ENCODE peak calls at places on chromosomes 13 and 19, in five cellular contexts. One of them, this sample, is unnamed.
A peak's percentile ranks its signal among the peaks of the same experiment; 100 is the strongest.

GRCh38 chr19:49890349-49891311 is 6.1 kb downstream of the IL4I1 start:
- DNase-seq in CD4-positive, alpha-beta memory T cell: peak; percentile 67
- DNase-seq in LNCaP clone FGC: no peak
- DNase-seq in CD8-positive, alpha-beta T cell: peak; percentile 74
- DNase-seq in AG09309: no peak
- DNase-seq in this sample: no peak

GRCh38 chr19:46975918-46976782 is 43.5 kb upstream of the NPAS1 start:
- DNase-seq in AG09309: peak; percentile 99
- DNase-seq in CD4-positive, alpha-beta memory T cell: no peak
- DNase-seq in LNCaP clone FGC: peak; percentile 80
- DNase-seq in CD8-positive, alpha-beta T cell: no peak
- DNase-seq in this sample: no peak

GRCh38 chr19:6752257-6753177 is 13.0 kb downstream of the TRIP10 start:
- DNase-seq in AG09309: no peak
- DNase-seq in CD8-positive, alpha-beta T cell: no peak
- DNase-seq in LNCaP clone FGC: no peak
- DNase-seq in CD4-positive, alpha-beta memory T cell: no peak
- DNase-seq in this sample: no peak

GRCh38 chr13:73544175-73544574 is 485.4 kb downstream of the KLF5 start:
- DNase-seq in CD4-positive, alpha-beta memory T cell: no peak
- DNase-seq in CD8-positive, alpha-beta T cell: no peak
- DNase-seq in AG09309: no peak
- DNase-seq in LNCaP clone FGC: no peak
- DNase-seq in this sample: no peak

GRCh38 chr19:17830567-17831418 is 9.5 kb upstream of the INSL3 start:
- DNase-seq in CD4-positive, alpha-beta memory T cell: peak; percentile 27
- DNase-seq in LNCaP clone FGC: no peak
- DNase-seq in AG09309: no peak
- DNase-seq in CD8-positive, alpha-beta T cell: no peak
- DNase-seq in this sample: no peak

GRCh38 chr13:36530050-36530789 is 97.9 kb downstream of the CCNA1 start:
- DNase-seq in LNCaP clone FGC: peak; percentile 72
- DNase-seq in CD4-positive, alpha-beta memory T cell: no peak
- DNase-seq in AG09309: peak; percentile 16
- DNase-seq in CD8-positive, alpha-beta T cell: no peak
- DNase-seq in this sample: no peak

GRCh38 chr19:55368106-55368505 is 2.2 kb downstream of the IL11 start:
- DNase-seq in AG09309: no peak
- DNase-seq in CD8-positive, alpha-beta T cell: no peak
- DNase-seq in CD4-positive, alpha-beta memory T cell: no peak
- DNase-seq in LNCaP clone FGC: no peak
- DNase-seq in this sample: no peak

GRCh38 chr19:16191216-16191908 is 6.2 kb downstream of the FAM32A start:
- DNase-seq in LNCaP clone FGC: no peak
- DNase-seq in CD8-positive, alpha-beta T cell: no peak
- DNase-seq in AG09309: no peak
- DNase-seq in CD4-positive, alpha-beta memory T cell: no peak
- DNase-seq in this sample: no peak

GRCh38 chr13:40064723-40065122 is 409.3 kb downstream of the COG6 start:
- DNase-seq in CD8-positive, alpha-beta T cell: no peak
- DNase-seq in LNCaP clone FGC: no peak
- DNase-seq in CD4-positive, alpha-beta memory T cell: no peak
- DNase-seq in AG09309: peak; percentile 97
- DNase-seq in this sample: no peak

GRCh38 chr19:21474671-21475181 is 30.7 kb upstream of the ZNF429 start:
- DNase-seq in LNCaP clone FGC: no peak
- DNase-seq in CD4-positive, alpha-beta memory T cell: peak; percentile 69
- DNase-seq in AG09309: no peak
- DNase-seq in CD8-positive, alpha-beta T cell: peak; percentile 65
- DNase-seq in this sample: no peak

DNA sequence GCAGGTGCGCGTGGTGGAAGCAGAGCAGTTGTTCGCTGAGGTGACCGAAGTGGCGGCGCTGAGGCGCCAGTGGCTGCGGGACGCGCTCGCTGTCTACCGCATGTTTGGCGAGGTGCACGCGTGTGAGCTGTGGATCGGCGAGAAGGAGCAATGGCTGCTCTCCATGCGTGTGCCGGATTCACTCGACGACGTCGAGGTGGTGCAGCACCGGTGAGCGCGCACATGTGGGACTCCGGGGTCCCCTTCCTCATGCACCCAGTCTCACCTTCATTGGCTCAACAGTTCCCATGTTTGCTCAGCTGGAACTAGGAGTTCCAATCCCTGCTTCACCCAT is 46.5 kb downstream of the SPTBN4 start:
- DNase-seq in CD8-positive, alpha-beta T cell: no peak
- DNase-seq in LNCaP clone FGC: no peak
- DNase-seq in CD4-positive, alpha-beta memory T cell: no peak
- DNase-seq in AG09309: no peak
- DNase-seq in this sample: no peak
- H3K4me3 ChIP-seq in CD8-positive, alpha-beta T cell: no peak overlapping the region
- H3K4me3 ChIP-seq in LNCaP clone FGC: no peak overlapping the region
- H3K4me3 ChIP-seq in CD4-positive, alpha-beta memory T cell: no peak overlapping the region
- H3K4me3 ChIP-seq in AG09309: no peak overlapping the region
- H3K4me3 ChIP-seq in this sample: no peak overlapping the region

GRCh38 chr19:4636151-4636717 is 3.1 kb upstream of the TNFAIP8L1 start:
- DNase-seq in LNCaP clone FGC: no peak
- DNase-seq in CD4-positive, alpha-beta memory T cell: peak; percentile 78
- DNase-seq in CD8-positive, alpha-beta T cell: peak; percentile 89
- DNase-seq in AG09309: no peak
- DNase-seq in this sample: peak; percentile 32
- H3K4me3 ChIP-seq in LNCaP clone FGC: peak overlapping the region; percentile 42
- H3K4me3 ChIP-seq in CD4-positive, alpha-beta memory T cell: peak overlapping the region; percentile 29
- H3K4me3 ChIP-seq in CD8-positive, alpha-beta T cell: peak overlapping the region; percentile 82
- H3K4me3 ChIP-seq in AG09309: peak overlapping the region; percentile 49
- H3K4me3 ChIP-seq in this sample: peak overlapping the region; percentile 53

GRCh38 chr13:76009491-76009890 is 373.4 kb downstream of the LMO7 start:
- DNase-seq in CD8-positive, alpha-beta T cell: no peak
- DNase-seq in LNCaP clone FGC: no peak
- DNase-seq in CD4-positive, alpha-beta memory T cell: no peak
- DNase-seq in AG09309: no peak
- DNase-seq in this sample: no peak
- H3K4me3 ChIP-seq in CD8-positive, alpha-beta T cell: no peak overlapping the region
- H3K4me3 ChIP-seq in LNCaP clone FGC: no peak overlapping the region
- H3K4me3 ChIP-seq in CD4-positive, alpha-beta memory T cell: no peak overlapping the region
- H3K4me3 ChIP-seq in AG09309: no peak overlapping the region
- H3K4me3 ChIP-seq in this sample: no peak overlapping the region

GRCh38 chr13:45411631-45412030 is 6.5 kb downstream of the SLC25A30 start:
- DNase-seq in CD8-positive, alpha-beta T cell: no peak
- DNase-seq in LNCaP clone FGC: no peak
- DNase-seq in AG09309: no peak
- DNase-seq in CD4-positive, alpha-beta memory T cell: no peak
- DNase-seq in this sample: no peak
- H3K4me3 ChIP-seq in CD8-positive, alpha-beta T cell: no peak overlapping the region
- H3K4me3 ChIP-seq in LNCaP clone FGC: no peak overlapping the region
- H3K4me3 ChIP-seq in AG09309: no peak overlapping the region
- H3K4me3 ChIP-seq in CD4-positive, alpha-beta memory T cell: no peak overlapping the region
- H3K4me3 ChIP-seq in this sample: no peak overlapping the region